ENCODE peak calls at places on chromosomes 7 and 10, in seven cellular contexts. G is neural progenitor cell, M is IMR-90, S is adrenal gland, D is mucosa of descending colon, V is transverse colon, B is spleen. O is an unnamed sample.

GRCh38 chr10:3095373-3096139 is 28.2 kb downstream of the PFKP start:
- DNase-seq in G (no peak), M (peak; percentile 100), S (peak; percentile 78), D (no peak), V (peak; percentile 35), B (no peak), O (peak; percentile 100)

GRCh38 chr7:47314728-47315601 is 266.9 kb downstream of the TNS3 start:
- DNase-seq in G (no peak), M (peak; percentile 88), S (peak; percentile 23), D (no peak), V (no peak), B (no peak), O (no peak)

GRCh38 chr10:97738616-97739015 is 1.7 kb downstream of the ZFYVE27 start:
- DNase-seq in G (no peak), M (no peak), S (no peak), D (no peak), V (no peak), B (no peak), O (no peak)

GRCh38 chr10:131692686-131693334 is 208.0 kb upstream of the PPP2R2D start:
- DNase-seq in G (no peak), M (no peak), S (no peak), D (no peak), V (no peak), B (peak; percentile 54), O (no peak)

GRCh38 chr7:29606287-29606721 is 42.7 kb downstream of the PRR15 start:
- DNase-seq in G (no peak), M (no peak), S (no peak), D (no peak), V (peak; percentile 55), B (no peak), O (no peak)

GRCh38 chr7:5854738-5855137 is 25.9 kb upstream of the OCM start:
- DNase-seq in G (no peak), M (no peak), S (no peak), D (no peak), V (no peak), B (no peak), O (no peak)

GRCh38 chr7:5088906-5089305 is 43.2 kb downstream of the RBAK start:
- DNase-seq in G (no peak), M (no peak), S (no peak), D (no peak), V (no peak), B (no peak), O (no peak)

GRCh38 chr10:124095096-124095495 is 1.7 kb upstream of the CHST15 start:
- DNase-seq in G (no peak), M (no peak), S (no peak), D (no peak), V (no peak), B (no peak), O (no peak)

GRCh38 chr7:6444516-6445269 is 3.1 kb downstream of the DAGLB start:
- DNase-seq in G (no peak), M (peak; percentile 60), S (no peak), D (no peak), V (no peak), B (no peak), O (no peak)

GRCh38 chr7:35792472-35793224 is 8.2 kb upstream of the SEPTIN7 start:
- DNase-seq in G (no peak), M (peak; percentile 6), S (no peak), D (no peak), V (no peak), B (no peak), O (no peak)

GRCh38 chr7:111438369-111439289 is 123.7 kb downstream of the IMMP2L start:
- DNase-seq in G (peak; percentile 5), M (peak; percentile 84), S (no peak), D (no peak), V (no peak), B (no peak), O (peak; percentile 41)

GRCh38 chr10:97925308-97925938 is 75.8 kb downstream of the GOLGA7B start:
- DNase-seq in G (no peak), M (no peak), S (no peak), D (no peak), V (no peak), B (peak; percentile 47), O (no peak)

GRCh38 chr10:101107771-101108170 is 23.3 kb upstream of the TLX1 start:
- DNase-seq in G (no peak), M (no peak), S (no peak), D (no peak), V (no peak), B (peak; percentile 47), O (no peak)

GRCh38 chr10:99984201-99984600 is 25.5 kb downstream of the DNMBP start:
- DNase-seq in G (no peak), M (peak; percentile 68), S (no peak), D (no peak), V (no peak), B (no peak), O (no peak)

GRCh38 chr7:70619130-70619529 is 512.8 kb upstream of the GALNT17 start:
- DNase-seq in G (peak; percentile 69), M (no peak), S (no peak), D (no peak), V (no peak), B (no peak), O (no peak)

GRCh38 chr7:18901881-18902280 is 215.6 kb downstream of the TWIST1 start:
- DNase-seq in G (peak; percentile 6), M (no peak), S (no peak), D (no peak), V (no peak), B (no peak), O (no peak)

GRCh38 chr10:14332895-14333294 is 2.2 kb upstream of the FRMD4A start:
- DNase-seq in G (no peak), M (no peak), S (no peak), D (no peak), V (no peak), B (no peak), O (no peak)

GRCh38 chr10:129993621-129994020 is 29.5 kb upstream of the EBF3 start:
- DNase-seq in G (no peak), M (peak; percentile 56), S (no peak), D (no peak), V (no peak), B (no peak), O (no peak)

GRCh38 chr7:52958621-52959140 is 76.8 kb upstream of the POM121L12 start:
- DNase-seq in G (no peak), M (no peak), S (no peak), D (no peak), V (no peak), B (no peak), O (no peak)

GRCh38 chr10:77195101-77195500 is 442.5 kb downstream of the KCNMA1 start:
- DNase-seq in G (no peak), M (peak; percentile 90), S (no peak), D (no peak), V (no peak), B (no peak), O (peak; percentile 84)

GRCh38 chr7:88146611-88147010 is 73.2 kb downstream of the SRI start:
- DNase-seq in G (no peak), M (no peak), S (no peak), D (no peak), V (no peak), B (no peak), O (no peak)

GRCh38 chr10:60894816-60895215 is 49.2 kb downstream of the RHOBTB1 start:
- DNase-seq in G (no peak), M (no peak), S (no peak), D (no peak), V (no peak), B (no peak), O (no peak)

GRCh38 chr7:117385340-117386124 is 41.8 kb downstream of the ASZ1 start:
- DNase-seq in G (no peak), M (peak; percentile 53), S (no peak), D (no peak), V (no peak), B (no peak), O (no peak)

GRCh38 chr10:123134915-123135414 is 805 bp upstream of the HMX3 start:
- DNase-seq in G (peak; percentile 22), M (no peak), S (no peak), D (no peak), V (no peak), B (no peak), O (no peak)

GRCh38 chr7:21393937-21394336 is 33.9 kb upstream of the SP4 start:
- DNase-seq in G (no peak), M (no peak), S (no peak), D (no peak), V (no peak), B (no peak), O (no peak)

DNA sequence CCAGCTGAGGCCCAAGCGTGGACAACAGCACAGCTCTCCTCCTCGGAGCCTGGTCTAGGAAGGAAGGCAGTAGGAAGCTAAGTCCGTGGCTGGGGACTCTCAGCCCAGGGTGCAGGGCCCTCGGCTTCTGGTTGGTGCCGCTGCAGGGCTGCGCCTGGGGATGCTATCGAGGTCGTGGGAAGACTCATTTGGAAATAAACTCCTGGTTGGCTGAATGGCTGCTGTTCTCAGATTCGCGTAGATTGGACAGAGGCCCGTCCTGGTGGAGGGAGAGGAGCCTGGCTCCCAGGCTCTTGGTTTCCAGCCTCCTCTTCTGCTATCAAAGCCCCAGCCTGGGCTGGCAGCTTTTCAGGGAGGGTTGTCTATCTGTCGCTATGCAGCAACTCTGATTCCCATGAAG is 152.6 kb upstream of the FZD8 start:
- DNase-seq in G (no peak), M (no peak), S (no peak), D (no peak), V (no peak), B (no peak), O (no peak)
- TF ChIP-seq CTCF in G (no peak), M (no peak), S (no peak), D (no peak), V (no peak), B (no peak), O (no peak)

GRCh38 chr10:4672199-4672598 is 153.8 kb upstream of the AKR1E2 start:
- DNase-seq in G (no peak), M (no peak), S (no peak), D (no peak), V (no peak), B (no peak), O (no peak)
- H3K4me3 ChIP-seq in G (no peak overlapping the region), M (no peak overlapping the region), S (no peak overlapping the region), D (no peak overlapping the region), V (no peak overlapping the region), B (no peak overlapping the region), O (no peak overlapping the region)

GRCh38 chr7:1170741-1171501 is 10.9 kb upstream of the ZFAND2A start:
- DNase-seq in G (no peak), M (no peak), S (no peak), D (no peak), V (no peak), B (no peak), O (no peak)
- TF ChIP-seq CTCF in G (no peak), M (no peak), S (no peak), D (no peak), V (no peak), B (no peak), O (no peak)

DNA sequence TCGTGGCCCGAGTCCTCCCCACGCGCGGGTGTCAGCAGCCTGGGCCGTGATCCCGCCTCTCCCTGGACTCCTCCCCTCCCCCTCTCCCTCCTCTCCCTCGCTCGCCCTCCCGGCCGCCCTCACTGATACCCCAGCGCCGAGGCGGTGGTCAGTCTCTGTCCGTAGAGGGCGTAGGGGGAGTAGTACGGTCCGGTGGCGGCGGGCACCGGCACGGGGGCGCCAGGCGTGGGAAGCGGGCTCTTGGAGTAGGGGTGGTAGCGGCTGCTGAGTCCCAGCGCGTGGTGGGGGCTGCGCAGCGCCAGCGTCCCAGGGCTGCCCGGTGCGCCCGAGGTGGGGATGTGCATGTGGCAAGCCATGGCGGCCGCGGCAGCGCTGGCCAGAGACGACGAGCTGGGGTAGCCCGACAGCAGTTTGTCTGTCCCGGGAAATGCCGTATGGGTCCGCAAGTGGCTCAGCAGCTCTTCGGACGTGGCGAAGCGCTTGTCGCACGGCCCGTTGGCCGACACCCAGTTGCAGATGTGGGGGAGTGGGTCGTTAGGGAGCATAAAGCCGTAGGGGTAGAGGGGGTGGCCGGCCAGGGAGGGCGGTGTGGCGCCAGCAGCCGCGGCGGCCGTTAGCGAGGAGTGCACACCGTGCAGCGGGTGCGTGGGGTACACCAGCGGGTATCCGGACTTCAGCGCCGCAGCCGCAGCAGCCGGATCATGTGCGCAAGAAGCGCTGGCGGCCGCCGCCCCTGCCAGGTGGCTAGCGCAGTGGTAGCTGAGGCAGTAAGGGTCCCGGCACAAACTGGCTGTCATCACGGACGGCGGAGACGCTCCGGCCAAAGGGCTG is 2.7 kb downstream of the ZNF503 start:
- DNase-seq in G (peak; percentile 83), M (no peak), S (peak; percentile 46), D (peak; percentile 64), V (peak; percentile 22), B (no peak), O (no peak)
- H3K4me3 ChIP-seq in G (peak overlapping the region; percentile 87), M (peak overlapping the region; percentile 99), S (peak overlapping the region; percentile 72), D (no peak overlapping the region), V (peak overlapping the region; percentile 70), B (peak overlapping the region; percentile 85), O (peak overlapping the region; percentile 99)

O was measured in epithelial cell of proximal tubule.